ENCODE peak calls at places on chromosomes 7 and 10, in eight cellular contexts. V is heart right ventricle; Q is A549; A is retinal pigment epithelial cell; U is ovary; G is CD4-positive, alpha-beta T cell; R is astrocyte of the spinal cord; B is neural crest cell. O is an unnamed sample.

GRCh38 chr10:114544045-114544659 is 113.9 kb downstream of the ABLIM1 start:
- DNase-seq in V (no peak), Q (no peak), A (no peak), U (no peak), G (peak; percentile 61), R (no peak), B (no peak), O (peak; percentile 56)

GRCh38 chr7:42057331-42057730 is 179.7 kb downstream of the GLI3 start:
- DNase-seq in V (no peak), Q (no peak), A (no peak), U (no peak), G (no peak), R (no peak), B (no peak), O (no peak)

GRCh38 chr7:45720989-45721388 is 146.8 kb downstream of the ADCY1 start:
- DNase-seq in V (no peak), Q (no peak), A (no peak), U (no peak), G (no peak), R (no peak), B (no peak), O (no peak)

GRCh38 chr7:32170838-32171237 is 100.6 kb upstream of the PDE1C start:
- DNase-seq in V (no peak), Q (no peak), A (no peak), U (no peak), G (no peak), R (no peak), B (no peak), O (no peak)

GRCh38 chr10:99631496-99631895 is 11.3 kb upstream of the SLC25A28 start:
- DNase-seq in V (no peak), Q (no peak), A (no peak), U (no peak), G (no peak), R (no peak), B (no peak), O (no peak)

GRCh38 chr7:99235925-99236324 is 28.0 kb upstream of the KPNA7 start:
- DNase-seq in V (no peak), Q (no peak), A (no peak), U (no peak), G (no peak), R (no peak), B (no peak), O (no peak)

GRCh38 chr7:16509829-16510228 is 16.8 kb upstream of the LRRC72 start:
- DNase-seq in V (no peak), Q (no peak), A (no peak), U (no peak), G (no peak), R (no peak), B (no peak), O (no peak)

GRCh38 chr7:56081626-56082340 is 11.0 kb downstream of the PHKG1 start:
- DNase-seq in V (no peak), Q (no peak), A (no peak), U (no peak), G (no peak), R (no peak), B (no peak), O (no peak)

GRCh38 chr10:35822316-35822715 is 180.2 kb upstream of the FZD8 start:
- DNase-seq in V (peak; percentile 86), Q (no peak), A (peak; percentile 65), U (peak; percentile 51), G (no peak), R (peak; percentile 64), B (peak; percentile 5), O (no peak)

GRCh38 chr7:104207731-104208420 is at the start of gene ORC5:
- DNase-seq in V (peak; percentile 80), Q (peak; percentile 84), A (no peak), U (peak; percentile 59), G (peak; percentile 58), R (peak; percentile 81), B (peak; percentile 61), O (peak; percentile 69)

GRCh38 chr7:24965831-24966708 is 13.9 kb downstream of the OSBPL3 start:
- DNase-seq in V (no peak), Q (no peak), A (no peak), U (no peak), G (no peak), R (no peak), B (no peak), O (peak; percentile 81)

GRCh38 chr10:85100495-85100894 is 772.1 kb downstream of the CCSER2 start:
- DNase-seq in V (no peak), Q (no peak), A (no peak), U (no peak), G (no peak), R (peak; percentile 31), B (no peak), O (no peak)

GRCh38 chr10:46236941-46237681 is 49.7 kb upstream of the ANTXRL start:
- DNase-seq in V (no peak), Q (no peak), A (no peak), U (no peak), G (no peak), R (no peak), B (no peak), O (no peak)

GRCh38 chr7:76108540-76109233 is 60.8 kb downstream of the MDH2 start:
- DNase-seq in V (no peak), Q (peak; percentile 67), A (no peak), U (peak; percentile 55), G (no peak), R (peak; percentile 33), B (no peak), O (no peak)

GRCh38 chr7:110522751-110523200 is 568.2 kb upstream of the LRRN3 start:
- DNase-seq in V (no peak), Q (peak; percentile 75), A (no peak), U (no peak), G (no peak), R (peak; percentile 43), B (no peak), O (peak; percentile 41)

GRCh38 chr10:5089869-5090268 is 4.3 kb upstream of the AKR1C3 start:
- DNase-seq in V (no peak), Q (no peak), A (no peak), U (no peak), G (no peak), R (peak; percentile 12), B (no peak), O (no peak)

GRCh38 chr7:117828831-117829230 is 44.4 kb downstream of the CTTNBP2 start:
- DNase-seq in V (no peak), Q (no peak), A (no peak), U (no peak), G (no peak), R (no peak), B (no peak), O (no peak)

GRCh38 chr7:39582536-39582935 is 16.3 kb downstream of the YAE1 start:
- DNase-seq in V (no peak), Q (no peak), A (no peak), U (no peak), G (no peak), R (no peak), B (no peak), O (no peak)

GRCh38 chr10:73910764-73911552 is at the start of gene PLAU:
- DNase-seq in V (peak; percentile 68), Q (no peak), A (no peak), U (no peak), G (peak; percentile 8), R (peak; percentile 58), B (peak; percentile 44), O (peak; percentile 77)

GRCh38 chr10:12975266-12975665 is 26.2 kb downstream of the CCDC3 start:
- DNase-seq in V (no peak), Q (peak; percentile 16), A (no peak), U (no peak), G (no peak), R (no peak), B (no peak), O (peak; percentile 22)
- TF ChIP-seq CTCF in V (peak; percentile 6), Q (peak; percentile 43), A (peak; percentile 34), U (no peak), G (no peak), R (peak; percentile 31), B (peak; percentile 43), O (no peak)

GRCh38 chr10:34305189-34305588 is 509.9 kb downstream of the PARD3 start:
- DNase-seq in V (no peak), Q (no peak), A (no peak), U (no peak), G (no peak), R (no peak), B (no peak), O (peak; percentile 67)
- TF ChIP-seq CTCF in V (no peak), Q (no peak), A (no peak), U (no peak), G (no peak), R (peak; percentile 15), B (peak; percentile 70), O (no peak)

GRCh38 chr10:98293550-98294269 is 25.7 kb upstream of the LOXL4 start:
- DNase-seq in V (peak; percentile 32), Q (no peak), A (no peak), U (no peak), G (no peak), R (peak; percentile 43), B (no peak), O (no peak)

GRCh38 chr10:98292976-98293375 is 25.0 kb upstream of the LOXL4 start:
- DNase-seq in V (no peak), Q (no peak), A (no peak), U (no peak), G (no peak), R (no peak), B (no peak), O (no peak)

GRCh38 chr10:98285416-98285815 is 17.4 kb upstream of the LOXL4 start:
- DNase-seq in V (no peak), Q (no peak), A (peak; percentile 12), U (no peak), G (no peak), R (peak; percentile 19), B (no peak), O (no peak)

GRCh38 chr10:98294270-98294627 is 26.3 kb upstream of the LOXL4 start:
- DNase-seq in V (no peak), Q (no peak), A (no peak), U (no peak), G (no peak), R (no peak), B (no peak), O (no peak)

GRCh38 chr10:98289802-98290209 is 21.8 kb upstream of the LOXL4 start:
- DNase-seq in V (no peak), Q (no peak), A (no peak), U (no peak), G (no peak), R (no peak), B (no peak), O (no peak)
- TF ChIP-seq CTCF in V (no peak), Q (no peak), A (no peak), U (no peak), G (no peak), R (no peak), B (no peak), O (no peak)

GRCh38 chr10:26860026-26860541 is 674 bp downstream of the ABI1 start:
- DNase-seq in V (peak; percentile 52), Q (peak; percentile 33), A (no peak), U (peak; percentile 67), G (peak; percentile 20), R (peak; percentile 84), B (peak; percentile 28), O (peak; percentile 67)

GRCh38 chr10:26858707-26859034 is 2.1 kb downstream of the ABI1 start:
- DNase-seq in V (no peak), Q (no peak), A (no peak), U (no peak), G (no peak), R (no peak), B (no peak), O (no peak)

GRCh38 chr10:26861326-26861998 is 704 bp upstream of the ABI1 start:
- DNase-seq in V (no peak), Q (no peak), A (no peak), U (no peak), G (no peak), R (no peak), B (no peak), O (no peak)

GRCh38 chr10:26859241-26860025 is 1.3 kb downstream of the ABI1 start:
- DNase-seq in V (no peak), Q (no peak), A (no peak), U (no peak), G (no peak), R (peak; percentile 22), B (no peak), O (no peak)

GRCh38 chr10:26860542-26861325 is at the start of gene ABI1:
- DNase-seq in V (peak; percentile 97), Q (peak; percentile 77), A (peak; percentile 93), U (peak; percentile 97), G (peak; percentile 96), R (peak; percentile 99), B (peak; percentile 98), O (peak; percentile 97)
- TF ChIP-seq CTCF in V (no peak), Q (peak; percentile 83), A (peak; percentile 70), U (no peak), G (no peak), R (peak; percentile 79), B (no peak), O (no peak)

O was measured in Calu3.